ENCODE peak calls at places on chromosome 19, in eight cellular contexts. D, P, T, M, G, Q, W and O are unnamed samples.

GRCh38 chr19:17847538-17848366 is at the start of gene JAK3:
- DNase-seq in D (no peak), P (peak), T (peak), M (peak), G (no peak), Q (peak), W (peak), O (no peak)

GRCh38 chr19:31510635-31511034 is 161.4 kb upstream of the TSHZ3 start:
- DNase-seq in D (no peak), P (no peak), T (no peak), M (no peak), G (no peak), Q (no peak), W (no peak), O (no peak)

GRCh38 chr19:20273376-20273775 is 106.4 kb downstream of the ZNF486 start:
- DNase-seq in D (no peak), P (no peak), T (no peak), M (no peak), G (no peak), Q (no peak), W (no peak), O (no peak)

GRCh38 chr19:16268676-16269319 is 55.8 kb upstream of the KLF2 start:
- DNase-seq in D (no peak), P (no peak), T (no peak), M (peak), G (no peak), Q (no peak), W (peak), O (no peak)

GRCh38 chr19:48139053-48139452 is 28.4 kb upstream of the PLA2G4C start:
- DNase-seq in D (no peak), P (no peak), T (no peak), M (no peak), G (no peak), Q (no peak), W (no peak), O (no peak)

GRCh38 chr19:3979289-3979673 is 6.0 kb downstream of the EEF2 start:
- DNase-seq in D (no peak), P (no peak), T (no peak), M (no peak), G (no peak), Q (no peak), W (no peak), O (no peak)

GRCh38 chr19:15779756-15780476 is 7.5 kb upstream of the OR10H5 start:
- DNase-seq in D (no peak), P (no peak), T (peak), M (no peak), G (peak), Q (no peak), W (no peak), O (peak)

GRCh38 chr19:28289294-28290063 is 923.5 kb downstream of the UQCRFS1 start:
- DNase-seq in D (no peak), P (no peak), T (no peak), M (no peak), G (no peak), Q (peak), W (no peak), O (peak)

GRCh38 chr19:41940443-41941409 is 12.5 kb upstream of the ERFL start:
- DNase-seq in D (no peak), P (peak), T (peak), M (no peak), G (no peak), Q (peak), W (no peak), O (peak)

GRCh38 chr19:7598180-7598579 is 2.5 kb downstream of the CAMSAP3 start:
- DNase-seq in D (no peak), P (no peak), T (no peak), M (no peak), G (no peak), Q (no peak), W (no peak), O (no peak)

GRCh38 chr19:12745166-12745897 is 6.3 kb upstream of the BEST2 start:
- DNase-seq in D (no peak), P (no peak), T (peak), M (no peak), G (no peak), Q (no peak), W (no peak), O (peak)

GRCh38 chr19:48935864-48936263 is 2.4 kb downstream of the DHDH start:
- DNase-seq in D (no peak), P (no peak), T (no peak), M (no peak), G (no peak), Q (no peak), W (no peak), O (no peak)

GRCh38 chr19:18278521-18279265 is 2.7 kb downstream of the JUND start:
- DNase-seq in D (no peak), P (no peak), T (peak), M (no peak), G (no peak), Q (no peak), W (peak), O (no peak)

GRCh38 chr19:50686310-50687032 is 33.1 kb downstream of the SHANK1 start:
- DNase-seq in D (no peak), P (no peak), T (no peak), M (no peak), G (no peak), Q (no peak), W (no peak), O (no peak)

GRCh38 chr19:49475995-49476880 is 2.2 kb downstream of the FLT3LG start:
- DNase-seq in D (no peak), P (peak), T (no peak), M (peak), G (no peak), Q (peak), W (peak), O (peak)

GRCh38 chr19:7928741-7929701 is 3.1 kb upstream of the CTXN1 start:
- DNase-seq in D (no peak), P (peak), T (peak), M (peak), G (no peak), Q (peak), W (peak), O (peak)

GRCh38 chr19:19368087-19368486 is 37.4 kb upstream of the GATAD2A start:
- DNase-seq in D (no peak), P (no peak), T (no peak), M (no peak), G (no peak), Q (no peak), W (no peak), O (no peak)

GRCh38 chr19:48868196-48868886 is at the start of gene PLEKHA4:
- DNase-seq in D (no peak), P (no peak), T (peak), M (no peak), G (peak), Q (peak), W (no peak), O (peak)

GRCh38 chr19:54470991-54471782 is 1.9 kb downstream of the CDC42EP5 start:
- DNase-seq in D (no peak), P (no peak), T (no peak), M (no peak), G (no peak), Q (peak), W (no peak), O (no peak)

GRCh38 chr19:55258476-55258827 is 365 bp downstream of the PPP6R1 start:
- DNase-seq in D (no peak), P (peak), T (no peak), M (no peak), G (no peak), Q (peak), W (peak), O (no peak)

GRCh38 chr19:38441660-38442348 is 8.3 kb downstream of the RYR1 start:
- DNase-seq in D (no peak), P (no peak), T (no peak), M (no peak), G (no peak), Q (no peak), W (no peak), O (no peak)

GRCh38 chr19:10141479-10141878 is 21.8 kb upstream of the EIF3G start:
- DNase-seq in D (no peak), P (no peak), T (no peak), M (no peak), G (no peak), Q (no peak), W (no peak), O (no peak)

GRCh38 chr19:11554160-11554559 is 4.9 kb downstream of the ELOF1 start:
- DNase-seq in D (no peak), P (no peak), T (no peak), M (no peak), G (no peak), Q (no peak), W (no peak), O (no peak)

GRCh38 chr19:45456500-45456815 is 11.3 kb upstream of the FOSB start:
- DNase-seq in D (no peak), P (no peak), T (no peak), M (no peak), G (no peak), Q (no peak), W (no peak), O (no peak)